ENCODE peak calls at places on chromosomes 11 and 22, in six cellular contexts. L, T, J, I, F and H are unnamed samples.
A peak's percentile ranks its signal among the peaks of the same experiment; 100 is the strongest.

GRCh38 chr11:27416568-27417176 is 53.7 kb upstream of the CCDC34 start:
- DNase-seq in I (peak; percentile 16), T (no peak), L (no peak), J (no peak), F (no peak), H (no peak)

GRCh38 chr11:12413141-12414055 is 36.0 kb downstream of the PARVA start:
- DNase-seq in T (no peak), L (no peak), F (no peak), J (no peak), I (no peak), H (no peak)

GRCh38 chr11:113404859-113405430 is 17.4 kb downstream of the ANKK1 start:
- DNase-seq in J (no peak), I (no peak), L (no peak), T (no peak), F (no peak), H (no peak)

GRCh38 chr22:25845985-25846745 is 104.2 kb downstream of the MYO18B start:
- DNase-seq in T (no peak), J (no peak), I (no peak), F (no peak), L (no peak), H (no peak)

GRCh38 chr11:60764879-60765278 is 8.2 kb downstream of the MS4A15 start:
- DNase-seq in I (peak; percentile 47), F (no peak), J (no peak), T (no peak), L (no peak), H (no peak)

GRCh38 chr11:58726594-58727414 is 4.9 kb downstream of the GLYAT start:
- DNase-seq in L (no peak), J (no peak), F (no peak), I (peak; percentile 77), T (peak; percentile 79), H (no peak)

GRCh38 chr22:45709866-45710265 is 38.2 kb downstream of the ATXN10 start:
- DNase-seq in I (no peak), J (no peak), F (no peak), T (no peak), L (no peak), H (no peak)

GRCh38 chr11:108221981-108222685 is at the start of gene NPAT:
- DNase-seq in L (no peak), F (no peak), I (no peak), J (no peak), T (no peak), H (no peak)

GRCh38 chr22:37244114-37244921 is at the start of gene RAC2:
- DNase-seq in J (no peak), I (no peak), L (peak; percentile 72), T (peak; percentile 96), F (peak; percentile 81), H (peak; percentile 82)

GRCh38 chr22:22865311-22866072 is 22.1 kb upstream of the IGLL5 start:
- DNase-seq in I (no peak), F (no peak), J (no peak), T (no peak), L (no peak), H (no peak)

GRCh38 chr11:13940611-13941256 is 21.8 kb upstream of the SPON1 start:
- DNase-seq in I (no peak), L (no peak), J (no peak), F (no peak), T (no peak), H (no peak)

GRCh38 chr11:104799251-104799650 is 99.0 kb downstream of the CASP12 start:
- DNase-seq in T (no peak), F (no peak), L (no peak), J (no peak), I (no peak), H (no peak)

GRCh38 chr22:40176921-40177737 is 596 bp upstream of the TNRC6B start:
- DNase-seq in I (no peak), F (peak; percentile 65), L (peak; percentile 39), T (peak; percentile 61), J (no peak), H (no peak)

GRCh38 chr11:59857444-59858434 is 8.5 kb downstream of the TCN1 start:
- DNase-seq in T (no peak), I (no peak), L (no peak), F (peak; percentile 2), J (no peak), H (no peak)

GRCh38 chr22:26634189-26634588 is 12.4 kb downstream of the CRYBA4 start:
- DNase-seq in L (no peak), J (no peak), F (no peak), T (no peak), I (no peak), H (no peak)

GRCh38 chr11:9887492-9887891 is 223.6 kb downstream of the SWAP70 start:
- DNase-seq in J (no peak), F (no peak), T (no peak), L (no peak), I (no peak), H (no peak)

GRCh38 chr11:104206936-104207335 is 43.0 kb upstream of the PDGFD start:
- DNase-seq in T (no peak), L (no peak), F (no peak), I (no peak), J (no peak), H (no peak)

GRCh38 chr11:95925011-95925410 is 1.1 kb upstream of the MTMR2 start:
- DNase-seq in T (peak; percentile 24), I (no peak), L (no peak), F (no peak), J (no peak), H (no peak)

GRCh38 chr11:128478305-128478704 is 109.1 kb downstream of the ETS1 start:
- DNase-seq in I (no peak), L (no peak), F (no peak), T (no peak), J (no peak), H (no peak)

GRCh38 chr11:60869451-60869825 is 2.1 kb downstream of the ZP1 start:
- DNase-seq in J (no peak), I (no peak), T (no peak), F (no peak), L (no peak), H (no peak)

GRCh38 chr11:126862664-126863247 is 137.8 kb downstream of the KIRREL3 start:
- DNase-seq in I (no peak), J (no peak), T (no peak), F (no peak), L (no peak), H (no peak)

GRCh38 chr22:36744413-36744765 is 31.5 kb downstream of the IFT27 start:
- DNase-seq in T (no peak), L (no peak), J (no peak), F (no peak), I (no peak), H (no peak)

GRCh38 chr11:69497221-69497787 is 15.8 kb downstream of the LINC01488 start:
- DNase-seq in I (no peak), F (no peak), J (peak; percentile 7), L (peak; percentile 86), T (no peak), H (peak; percentile 89)

GRCh38 chr11:15888596-15889345 is 467.6 kb downstream of the SOX6 start:
- DNase-seq in L (no peak), I (no peak), F (no peak), J (no peak), T (no peak), H (no peak)

GRCh38 chr11:66326261-66327111 is 9.6 kb upstream of the CD248 start:
- DNase-seq in I (no peak), T (peak; percentile 58), F (no peak), J (no peak), L (no peak), H (no peak)

GRCh38 chr11:65773784-65774411 is 6.9 kb downstream of the AP5B1 start:
- DNase-seq in I (no peak), F (no peak), T (no peak), J (no peak), L (no peak), H (peak; percentile 24)

GRCh38 chr11:284081-285020 is 4.6 kb upstream of the PGGHG start:
- DNase-seq in T (no peak), J (no peak), I (no peak), L (no peak), F (no peak), H (no peak)

GRCh38 chr22:39996732-39997131 is 2.0 kb downstream of the FAM83F start:
- DNase-seq in I (no peak), L (no peak), J (no peak), T (no peak), F (no peak), H (no peak)

GRCh38 chr11:25327656-25328055 is 830.8 kb downstream of the LUZP2 start:
- DNase-seq in F (no peak), L (no peak), T (no peak), J (no peak), I (no peak), H (no peak)

GRCh38 chr11:79095424-79095823 is 345.4 kb downstream of the TENM4 start:
- DNase-seq in T (no peak), I (no peak), J (no peak), F (no peak), L (no peak), H (no peak)

GRCh38 chr22:46909237-46910030 is 147.0 kb downstream of the TBC1D22A start:
- DNase-seq in I (no peak), L (no peak), T (no peak), J (no peak), F (no peak), H (no peak)

GRCh38 chr22:42635531-42635930 is 4.9 kb downstream of the ATP5MGL start:
- DNase-seq in F (no peak), J (no peak), L (peak; percentile 70), T (no peak), I (no peak), H (peak; percentile 48)

GRCh38 chr11:130511765-130512164 is 63.3 kb downstream of the ADAMTS15 start:
- DNase-seq in J (no peak), F (no peak), T (no peak), L (no peak), I (no peak), H (no peak)

GRCh38 chr11:95690100-95690499 is 99.5 kb downstream of the FAM76B start:
- DNase-seq in J (no peak), T (no peak), I (no peak), F (no peak), L (no peak), H (no peak)

GRCh38 chr22:28801845-28802594 is 1.7 kb upstream of the XBP1 start:
- DNase-seq in F (no peak), J (no peak), I (no peak), T (peak; percentile 96), L (peak; percentile 40), H (no peak)

GRCh38 chr22:26975865-26976264 is 318.5 kb downstream of the MIAT start:
- DNase-seq in L (no peak), J (no peak), I (no peak), T (no peak), F (no peak), H (no peak)

GRCh38 chr11:127800989-127801688 is 786.2 kb downstream of the ETS1 start:
- DNase-seq in J (no peak), F (no peak), I (no peak), L (no peak), T (no peak), H (no peak)

GRCh38 chr11:117232022-117232878 is at the start of the genes PCSK7 and RNF214:
- DNase-seq in J (peak; percentile 63), L (peak; percentile 73), I (peak; percentile 33), F (peak; percentile 61), T (peak; percentile 88), H (peak; percentile 71)

GRCh38 chr11:17352925-17353227 is 1.3 kb downstream of the NCR3LG1 start:
- DNase-seq in I (peak; percentile 43), L (peak; percentile 26), F (peak; percentile 19), J (no peak), T (peak; percentile 76), H (peak; percentile 35)